ENCODE peak calls at places on chromosomes 4 and X, in four cellular contexts. One of them, this sample, is unnamed.

GRCh38 chr4:36255575-36255974 is 11.3 kb upstream of the ARAP2 start:
- DNase-seq in SK-N-SH: no peak
- DNase-seq in sigmoid colon: no peak
- DNase-seq in upper lobe of left lung: peak; percentile 27
- DNase-seq in this sample: no peak

GRCh38 chrX:72576161-72576896 is 3.7 kb upstream of the HDAC8 start:
- DNase-seq in SK-N-SH: no peak
- DNase-seq in sigmoid colon: no peak
- DNase-seq in upper lobe of left lung: no peak
- DNase-seq in this sample: no peak

GRCh38 chr4:7788687-7789425 is 150.8 kb downstream of the AFAP1 start:
- DNase-seq in upper lobe of left lung: peak; percentile 87
- DNase-seq in SK-N-SH: no peak
- DNase-seq in sigmoid colon: peak; percentile 82
- DNase-seq in this sample: no peak

GRCh38 chrX:23616361-23616760 is 50.9 kb upstream of the PRDX4 start:
- DNase-seq in SK-N-SH: peak; percentile 44
- DNase-seq in sigmoid colon: no peak
- DNase-seq in upper lobe of left lung: no peak
- DNase-seq in this sample: no peak

GRCh38 chrX:9730752-9731151 is 34.9 kb downstream of the GPR143 start:
- DNase-seq in SK-N-SH: no peak
- DNase-seq in upper lobe of left lung: no peak
- DNase-seq in sigmoid colon: no peak
- DNase-seq in this sample: no peak

GRCh38 chrX:125953769-125954168 is 212.3 kb downstream of the DCAF12L2 start:
- DNase-seq in upper lobe of left lung: no peak
- DNase-seq in SK-N-SH: no peak
- DNase-seq in sigmoid colon: no peak
- DNase-seq in this sample: no peak

GRCh38 chr4:48017108-48017527 is 546 bp downstream of the NIPAL1 start:
- DNase-seq in upper lobe of left lung: peak; percentile 34
- DNase-seq in sigmoid colon: peak; percentile 64
- DNase-seq in SK-N-SH: peak; percentile 68
- DNase-seq in this sample: peak; percentile 27

GRCh38 chrX:148661035-148661434 is 160.6 kb downstream of the AFF2 start:
- DNase-seq in sigmoid colon: no peak
- DNase-seq in upper lobe of left lung: no peak
- DNase-seq in SK-N-SH: no peak
- DNase-seq in this sample: no peak

GRCh38 chr4:11446156-11446811 is 17.6 kb upstream of the HS3ST1 start:
- DNase-seq in sigmoid colon: no peak
- DNase-seq in upper lobe of left lung: no peak
- DNase-seq in SK-N-SH: no peak
- DNase-seq in this sample: no peak

GRCh38 chr4:83285022-83285387 is 407 bp upstream of the COQ2 start:
- DNase-seq in SK-N-SH: peak; percentile 23
- DNase-seq in upper lobe of left lung: peak; percentile 25
- DNase-seq in sigmoid colon: no peak
- DNase-seq in this sample: no peak

GRCh38 chr4:68948044-68948743 is 3.4 kb downstream of the UGT2A3 start:
- DNase-seq in SK-N-SH: no peak
- DNase-seq in sigmoid colon: no peak
- DNase-seq in upper lobe of left lung: no peak
- DNase-seq in this sample: no peak

GRCh38 chr4:118941799-118942198 is 53.1 kb downstream of the SYNPO2 start:
- DNase-seq in SK-N-SH: no peak
- DNase-seq in sigmoid colon: peak; percentile 56
- DNase-seq in upper lobe of left lung: no peak
- DNase-seq in this sample: no peak

GRCh38 chrX:72685810-72686465 is 28.2 kb downstream of the PHKA1 start:
- DNase-seq in sigmoid colon: no peak
- DNase-seq in upper lobe of left lung: no peak
- DNase-seq in SK-N-SH: no peak
- DNase-seq in this sample: no peak

GRCh38 chrX:2707334-2707760 is 16.3 kb downstream of the CD99 start:
- DNase-seq in SK-N-SH: peak; percentile 67
- DNase-seq in sigmoid colon: peak; percentile 76
- DNase-seq in upper lobe of left lung: peak; percentile 62
- DNase-seq in this sample: peak; percentile 52

GRCh38 chr4:184331155-184331995 is 113.7 kb upstream of the ENPP6 start:
- DNase-seq in SK-N-SH: no peak
- DNase-seq in sigmoid colon: no peak
- DNase-seq in upper lobe of left lung: peak; percentile 83
- DNase-seq in this sample: no peak

GRCh38 chrX:1248381-1249061 is 20.1 kb upstream of the CSF2RA start:
- DNase-seq in SK-N-SH: no peak
- DNase-seq in upper lobe of left lung: peak; percentile 34
- DNase-seq in sigmoid colon: no peak
- DNase-seq in this sample: no peak

GRCh38 chrX:106670631-106671030 is 55.9 kb upstream of the RNF128 start:
- DNase-seq in sigmoid colon: no peak
- DNase-seq in SK-N-SH: no peak
- DNase-seq in upper lobe of left lung: no peak
- DNase-seq in this sample: no peak

GRCh38 chr4:171281359-171281758 is 531.8 kb upstream of the GALNTL6 start:
- DNase-seq in upper lobe of left lung: no peak
- DNase-seq in SK-N-SH: no peak
- DNase-seq in sigmoid colon: no peak
- DNase-seq in this sample: no peak

GRCh38 chr4:186149872-186150271 is 41.5 kb upstream of the CYP4V2 start:
- DNase-seq in sigmoid colon: peak; percentile 84
- DNase-seq in SK-N-SH: no peak
- DNase-seq in upper lobe of left lung: no peak
- DNase-seq in this sample: no peak

GRCh38 chr4:891747-892146 is 40.4 kb downstream of the GAK start:
- DNase-seq in sigmoid colon: no peak
- DNase-seq in upper lobe of left lung: no peak
- DNase-seq in SK-N-SH: peak; percentile 61
- DNase-seq in this sample: no peak

GRCh38 chr4:74933562-74934015 is 673 bp downstream of the PARM1 start:
- DNase-seq in sigmoid colon: no peak
- DNase-seq in SK-N-SH: peak; percentile 6
- DNase-seq in upper lobe of left lung: peak; percentile 43
- DNase-seq in this sample: peak; percentile 18

GRCh38 chr4:95095352-95095974 is 337.7 kb downstream of the BMPR1B start:
- DNase-seq in sigmoid colon: no peak
- DNase-seq in upper lobe of left lung: no peak
- DNase-seq in SK-N-SH: peak; percentile 30
- DNase-seq in this sample: no peak

GRCh38 chrX:10519761-10520160 is 100.6 kb downstream of the MID1 start:
- DNase-seq in upper lobe of left lung: no peak
- DNase-seq in SK-N-SH: no peak
- DNase-seq in sigmoid colon: no peak
- DNase-seq in this sample: no peak

GRCh38 chr4:86939737-86940141 is 4.9 kb downstream of the AFF1 start:
- DNase-seq in sigmoid colon: no peak
- DNase-seq in SK-N-SH: no peak
- DNase-seq in upper lobe of left lung: no peak
- DNase-seq in this sample: no peak

GRCh38 chr4:86944964-86945781 is 10.4 kb downstream of the AFF1 start:
- DNase-seq in SK-N-SH: no peak
- DNase-seq in sigmoid colon: no peak
- DNase-seq in upper lobe of left lung: no peak
- DNase-seq in this sample: no peak

GRCh38 chr4:86940920-86941460 is 6.2 kb downstream of the AFF1 start:
- DNase-seq in SK-N-SH: no peak
- DNase-seq in upper lobe of left lung: no peak
- DNase-seq in sigmoid colon: no peak
- DNase-seq in this sample: no peak

GRCh38 chr4:86940176-86940575 is 5.4 kb downstream of the AFF1 start:
- DNase-seq in upper lobe of left lung: peak; percentile 54
- DNase-seq in SK-N-SH: no peak
- DNase-seq in sigmoid colon: no peak
- DNase-seq in this sample: no peak

GRCh38 chr4:86942185-86942666 is 7.4 kb downstream of the AFF1 start:
- DNase-seq in SK-N-SH: no peak
- DNase-seq in upper lobe of left lung: no peak
- DNase-seq in sigmoid colon: no peak
- DNase-seq in this sample: no peak
- TF ChIP-seq POLR2AphosphoS5 in SK-N-SH: no peak
- TF ChIP-seq POLR2AphosphoS5 in upper lobe of left lung: no peak
- TF ChIP-seq POLR2AphosphoS5 in sigmoid colon: no peak
- TF ChIP-seq POLR2AphosphoS5 in this sample: no peak

GRCh38 chr4:148355442-148356123 is 86.6 kb downstream of the NR3C2 start:
- DNase-seq in sigmoid colon: no peak
- DNase-seq in SK-N-SH: peak; percentile 7
- DNase-seq in upper lobe of left lung: no peak
- DNase-seq in this sample: no peak
- TF ChIP-seq POLR2AphosphoS5 in sigmoid colon: no peak
- TF ChIP-seq POLR2AphosphoS5 in SK-N-SH: no peak
- TF ChIP-seq POLR2AphosphoS5 in upper lobe of left lung: no peak
- TF ChIP-seq POLR2AphosphoS5 in this sample: no peak

GRCh38 chr4:154928640-154929257 is 147.7 kb downstream of the RBM46 start:
- DNase-seq in upper lobe of left lung: no peak
- DNase-seq in SK-N-SH: peak; percentile 31
- DNase-seq in sigmoid colon: no peak
- DNase-seq in this sample: no peak

DNA sequence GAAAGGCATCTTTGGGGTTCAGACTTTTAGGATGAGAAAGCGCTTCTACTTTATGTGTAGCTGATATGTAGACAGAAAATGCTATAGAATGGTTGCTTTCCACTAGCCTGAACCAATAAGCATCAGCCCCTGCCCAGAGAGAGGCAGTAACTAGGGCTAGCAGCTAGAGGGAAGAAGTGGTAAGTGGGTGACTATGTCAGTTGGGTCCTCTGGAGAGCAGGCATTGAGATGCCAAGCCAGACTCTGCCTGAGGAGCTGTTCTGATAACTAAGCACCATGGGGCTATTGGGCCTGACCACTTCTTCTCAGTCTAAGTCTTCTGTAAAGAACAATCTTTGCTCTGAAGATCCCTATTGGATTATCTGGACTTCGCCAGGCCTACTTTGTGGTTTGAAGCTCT is 146.1 kb downstream of the RBM46 start:
- DNase-seq in SK-N-SH: no peak
- DNase-seq in upper lobe of left lung: no peak
- DNase-seq in sigmoid colon: no peak
- DNase-seq in this sample: no peak
- TF ChIP-seq POLR2AphosphoS5 in SK-N-SH: no peak
- TF ChIP-seq POLR2AphosphoS5 in upper lobe of left lung: no peak
- TF ChIP-seq POLR2AphosphoS5 in sigmoid colon: no peak
- TF ChIP-seq POLR2AphosphoS5 in this sample: no peak

DNA sequence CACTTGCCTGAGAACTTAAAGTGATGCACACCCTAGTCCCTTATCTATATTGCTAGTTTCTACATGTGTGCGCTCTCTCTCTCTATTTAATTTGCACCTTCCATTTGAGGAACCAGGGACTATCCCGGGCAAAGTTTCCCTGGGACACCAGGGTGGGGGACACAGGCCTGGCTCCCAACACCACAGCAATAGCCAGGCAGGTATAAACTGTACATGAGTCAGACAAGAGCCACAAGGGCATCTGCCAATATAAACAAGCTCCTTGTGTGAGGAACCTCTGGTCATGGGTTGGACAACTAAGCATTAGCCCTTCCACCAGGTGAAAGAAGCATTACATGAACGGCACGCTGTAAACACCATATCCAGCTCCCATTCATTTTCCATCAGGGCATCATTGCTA is 455.5 kb downstream of the STIM2 start:
- DNase-seq in sigmoid colon: no peak
- DNase-seq in upper lobe of left lung: no peak
- DNase-seq in SK-N-SH: no peak
- DNase-seq in this sample: no peak
- TF ChIP-seq POLR2AphosphoS5 in sigmoid colon: no peak
- TF ChIP-seq POLR2AphosphoS5 in upper lobe of left lung: no peak
- TF ChIP-seq POLR2AphosphoS5 in SK-N-SH: no peak
- TF ChIP-seq POLR2AphosphoS5 in this sample: no peak

GRCh38 chr4:1904042-1904441 is 32.8 kb downstream of the NSD2 start:
- DNase-seq in upper lobe of left lung: no peak
- DNase-seq in SK-N-SH: no peak
- DNase-seq in sigmoid colon: no peak
- DNase-seq in this sample: no peak

GRCh38 chr4:1910643-1911042 is 39.5 kb downstream of the NSD2 start:
- DNase-seq in upper lobe of left lung: no peak
- DNase-seq in sigmoid colon: no peak
- DNase-seq in SK-N-SH: peak; percentile 61
- DNase-seq in this sample: no peak

GRCh38 chr4:1903035-1903434 is 31.8 kb downstream of the NSD2 start:
- DNase-seq in SK-N-SH: no peak
- DNase-seq in upper lobe of left lung: no peak
- DNase-seq in sigmoid colon: no peak
- DNase-seq in this sample: no peak

GRCh38 chr4:1902243-1902642 is 31.1 kb downstream of the NSD2 start:
- DNase-seq in SK-N-SH: no peak
- DNase-seq in upper lobe of left lung: no peak
- DNase-seq in sigmoid colon: no peak
- DNase-seq in this sample: no peak

DNA sequence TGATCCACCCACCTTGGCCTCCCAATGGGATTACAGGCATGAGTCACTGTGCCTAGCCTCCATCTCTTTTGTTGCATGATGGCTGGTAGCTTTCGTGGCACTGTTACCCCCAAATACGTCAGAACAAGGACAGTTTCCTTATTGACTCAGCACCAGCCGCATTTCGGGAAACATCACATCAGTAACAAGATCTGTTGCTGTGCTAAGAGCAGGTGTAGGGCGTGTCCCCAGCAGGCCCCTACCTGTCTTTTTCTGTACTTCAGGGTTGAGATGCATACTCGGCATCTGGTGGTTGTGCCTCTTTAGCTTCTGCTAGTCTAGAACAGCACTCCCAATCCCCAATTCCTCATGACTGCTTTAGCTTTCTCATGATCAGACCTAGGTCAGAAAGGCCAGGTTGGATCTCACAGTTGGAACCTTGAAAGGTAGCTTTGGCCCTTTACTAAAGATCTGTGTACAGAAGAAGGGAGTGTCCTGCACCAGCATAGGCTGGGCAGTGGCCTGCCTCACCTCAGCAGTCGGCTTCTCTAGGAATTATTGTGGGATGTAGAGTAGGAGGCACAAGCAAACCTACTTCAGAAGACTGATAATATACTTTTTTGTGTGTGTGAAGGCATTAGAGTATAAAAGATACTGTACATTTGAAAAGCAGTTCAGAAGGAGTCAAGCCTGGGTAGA is 36.8 kb downstream of the NSD2 start:
- DNase-seq in SK-N-SH: no peak
- DNase-seq in upper lobe of left lung: no peak
- DNase-seq in sigmoid colon: no peak
- DNase-seq in this sample: no peak
- TF ChIP-seq POLR2AphosphoS5 in SK-N-SH: no peak
- TF ChIP-seq POLR2AphosphoS5 in upper lobe of left lung: no peak
- TF ChIP-seq POLR2AphosphoS5 in sigmoid colon: no peak
- TF ChIP-seq POLR2AphosphoS5 in this sample: no peak

DNA sequence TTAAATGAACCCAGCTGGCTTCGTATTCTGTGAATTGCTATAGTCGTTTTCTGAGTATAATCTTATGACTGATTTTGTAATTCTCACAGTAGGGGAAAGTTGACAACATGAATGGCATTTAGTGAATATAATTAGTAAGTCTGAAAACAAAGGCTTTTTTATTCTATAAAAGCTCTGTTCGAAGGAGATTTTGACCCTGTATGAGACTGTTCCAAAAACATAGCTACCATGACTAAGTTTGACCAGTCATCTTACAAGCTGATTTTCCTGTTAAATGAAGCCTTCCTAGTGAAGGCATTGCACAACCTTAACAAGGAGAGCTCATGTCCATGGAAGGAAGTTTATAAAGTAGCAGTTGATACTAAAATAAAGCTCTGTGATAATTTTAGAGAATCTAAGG is 242.3 kb downstream of the RPA4 start:
- DNase-seq in SK-N-SH: no peak
- DNase-seq in sigmoid colon: no peak
- DNase-seq in upper lobe of left lung: no peak
- DNase-seq in this sample: no peak
- TF ChIP-seq POLR2AphosphoS5 in SK-N-SH: no peak
- TF ChIP-seq POLR2AphosphoS5 in sigmoid colon: no peak
- TF ChIP-seq POLR2AphosphoS5 in upper lobe of left lung: no peak
- TF ChIP-seq POLR2AphosphoS5 in this sample: no peak

This sample was measured in GM12892.